ENCODE peak calls at places on chromosomes 7 and 10, in four cellular contexts. X is esophagus squamous epithelium, S is iris pigment epithelial cell, Q is RPMI7951. W is an unnamed sample.

GRCh38 chr7:38321967-38322366 is 48.5 kb upstream of the TARP start:
- DNase-seq in X (no peak), S (no peak), Q (no peak), W (no peak)

GRCh38 chr10:93580824-93581223 is 14.4 kb downstream of the FFAR4 start:
- DNase-seq in X (no peak), S (peak; percentile 5), Q (peak; percentile 13), W (no peak)

GRCh38 chr7:22372863-22373262 is 15.9 kb upstream of the RAPGEF5 start:
- DNase-seq in X (no peak), S (no peak), Q (no peak), W (no peak)

GRCh38 chr7:1140481-1141104 is 19.4 kb downstream of the ZFAND2A start:
- DNase-seq in X (no peak), S (no peak), Q (no peak), W (no peak)

GRCh38 chr10:73634397-73634796 is 6.9 kb downstream of the MYOZ1 start:
- DNase-seq in X (no peak), S (no peak), Q (no peak), W (no peak)

GRCh38 chr7:1663243-1663642 is 6.8 kb upstream of the ELFN1 start:
- DNase-seq in X (no peak), S (no peak), Q (no peak), W (no peak)

GRCh38 chr7:159019111-159019510 is 125.6 kb downstream of the VIPR2 start:
- DNase-seq in X (no peak), S (no peak), Q (no peak), W (no peak)

GRCh38 chr7:137879357-137880158 is 32.8 kb upstream of the DGKI start:
- DNase-seq in X (no peak), S (peak; percentile 87), Q (no peak), W (no peak)

GRCh38 chr7:102024769-102025391 is 207.5 kb downstream of the CUX1 start:
- DNase-seq in X (no peak), S (peak; percentile 18), Q (no peak), W (no peak)

GRCh38 chr7:24769863-24770262 is 12.6 kb upstream of the GSDME start:
- DNase-seq in X (no peak), S (no peak), Q (no peak), W (no peak)

GRCh38 chr7:3430588-3430987 is 129.5 kb downstream of the SDK1 start:
- DNase-seq in X (no peak), S (no peak), Q (no peak), W (no peak)

GRCh38 chr7:132368246-132368900 is 207.9 kb downstream of the PLXNA4 start:
- DNase-seq in X (no peak), S (no peak), Q (no peak), W (no peak)

GRCh38 chr10:51960494-51960895 is 261.1 kb upstream of the CSTF2T start:
- DNase-seq in X (no peak), S (peak; percentile 37), Q (peak; percentile 36), W (peak; percentile 56)

GRCh38 chr10:121690970-121691369 is 92.7 kb upstream of the FGFR2 start:
- DNase-seq in X (no peak), S (no peak), Q (no peak), W (no peak)

GRCh38 chr10:12720217-12720981 is 281.1 kb downstream of the CCDC3 start:
- DNase-seq in X (no peak), S (peak; percentile 96), Q (peak; percentile 89), W (peak; percentile 57)

W was measured in SK-MEL-5.